ENCODE peak calls at places on chromosomes 16 and 17, in four cellular contexts. One of them, this sample, is unnamed.

GRCh38 chr16:76768948-76769347 is 422.0 kb upstream of the MON1B start:
- DNase-seq in HepG2: no peak
- DNase-seq in Panc1: no peak
- DNase-seq in K562: no peak
- DNase-seq in this sample: no peak

GRCh38 chr17:81888105-81888987 is 3.0 kb downstream of the ALYREF start:
- DNase-seq in Panc1: no peak
- DNase-seq in HepG2: no peak
- DNase-seq in K562: no peak
- DNase-seq in this sample: no peak

GRCh38 chr16:53022374-53022773 is 30.3 kb downstream of the CHD9NB start:
- DNase-seq in Panc1: peak
- DNase-seq in HepG2: peak
- DNase-seq in K562: peak
- DNase-seq in this sample: peak

GRCh38 chr17:77666480-77666879 is 292.0 kb upstream of the TNRC6C start:
- DNase-seq in K562: no peak
- DNase-seq in HepG2: no peak
- DNase-seq in Panc1: no peak
- DNase-seq in this sample: no peak

GRCh38 chr16:27687605-27688004 is 137.7 kb downstream of the KATNIP start:
- DNase-seq in HepG2: no peak
- DNase-seq in Panc1: no peak
- DNase-seq in K562: no peak
- DNase-seq in this sample: no peak

GRCh38 chr17:63774141-63774981 is at the start of gene DDX42:
- DNase-seq in K562: peak
- DNase-seq in HepG2: peak
- DNase-seq in Panc1: no peak
- DNase-seq in this sample: no peak

GRCh38 chr17:72039490-72039889 is 81.3 kb upstream of the SOX9 start:
- DNase-seq in Panc1: no peak
- DNase-seq in HepG2: no peak
- DNase-seq in K562: no peak
- DNase-seq in this sample: no peak

GRCh38 chr17:652310-652709 is 62.3 kb downstream of the VPS53 start:
- DNase-seq in HepG2: no peak
- DNase-seq in K562: no peak
- DNase-seq in Panc1: no peak
- DNase-seq in this sample: no peak

GRCh38 chr17:75661531-75661930 is 5.4 kb downstream of the RECQL5 start:
- DNase-seq in K562: no peak
- DNase-seq in Panc1: no peak
- DNase-seq in HepG2: no peak
- DNase-seq in this sample: no peak

GRCh38 chr17:30586818-30587595 is 109.8 kb downstream of the GOSR1 start:
- DNase-seq in K562: no peak
- DNase-seq in HepG2: peak
- DNase-seq in Panc1: no peak
- DNase-seq in this sample: no peak

GRCh38 chr16:12504312-12504711 is 299.4 kb downstream of the CPPED1 start:
- DNase-seq in HepG2: no peak
- DNase-seq in K562: no peak
- DNase-seq in Panc1: no peak
- DNase-seq in this sample: no peak

GRCh38 chr17:74936470-74936799 is 737 bp downstream of the OTOP3 start:
- DNase-seq in Panc1: no peak
- DNase-seq in HepG2: no peak
- DNase-seq in K562: no peak
- DNase-seq in this sample: no peak

GRCh38 chr16:591892-592517 is 2.1 kb downstream of the RAB40C start:
- DNase-seq in K562: no peak
- DNase-seq in HepG2: no peak
- DNase-seq in Panc1: no peak
- DNase-seq in this sample: no peak

GRCh38 chr16:12771341-12771798 is 32.3 kb downstream of the CPPED1 start:
- DNase-seq in Panc1: no peak
- DNase-seq in K562: no peak
- DNase-seq in HepG2: peak
- DNase-seq in this sample: no peak

GRCh38 chr17:40346768-40347154 is 17.8 kb downstream of the GJD3 start:
- DNase-seq in HepG2: no peak
- DNase-seq in K562: no peak
- DNase-seq in Panc1: no peak
- DNase-seq in this sample: no peak

GRCh38 chr16:84874983-84875382 is 55.2 kb downstream of the CRISPLD2 start:
- DNase-seq in K562: no peak
- DNase-seq in Panc1: no peak
- DNase-seq in HepG2: no peak
- DNase-seq in this sample: no peak

GRCh38 chr16:28923652-28924398 is 1.2 kb downstream of the RABEP2 start:
- DNase-seq in Panc1: no peak
- DNase-seq in HepG2: peak
- DNase-seq in K562: peak
- DNase-seq in this sample: no peak

GRCh38 chr17:1972429-1973160 is 52.5 kb downstream of the RTN4RL1 start:
- DNase-seq in HepG2: no peak
- DNase-seq in K562: no peak
- DNase-seq in Panc1: no peak
- DNase-seq in this sample: no peak

GRCh38 chr16:78543066-78543465 is 443.6 kb downstream of the WWOX start:
- DNase-seq in HepG2: no peak
- DNase-seq in Panc1: no peak
- DNase-seq in K562: no peak
- DNase-seq in this sample: no peak

GRCh38 chr16:24668481-24669001 is 60.9 kb upstream of the TNRC6A start:
- DNase-seq in HepG2: no peak
- DNase-seq in Panc1: no peak
- DNase-seq in K562: no peak
- DNase-seq in this sample: no peak

GRCh38 chr16:12120331-12120981 is 143.9 kb downstream of the SNX29 start:
- DNase-seq in HepG2: no peak
- DNase-seq in K562: no peak
- DNase-seq in Panc1: no peak
- DNase-seq in this sample: no peak

GRCh38 chr16:79605999-79606398 is 5.5 kb upstream of the MAF start:
- DNase-seq in HepG2: no peak
- DNase-seq in K562: no peak
- DNase-seq in Panc1: no peak
- DNase-seq in this sample: no peak

GRCh38 chr16:49335828-49336227 is 37.8 kb upstream of the C16orf78 start:
- DNase-seq in HepG2: no peak
- DNase-seq in K562: no peak
- DNase-seq in Panc1: no peak
- DNase-seq in this sample: no peak

GRCh38 chr16:74813109-74813641 is 38.6 kb upstream of the FA2H start:
- DNase-seq in HepG2: peak
- DNase-seq in Panc1: peak
- DNase-seq in K562: peak
- DNase-seq in this sample: peak

GRCh38 chr16:87312008-87312407 is 5.2 kb downstream of the C16orf95 start:
- DNase-seq in HepG2: no peak
- DNase-seq in K562: no peak
- DNase-seq in Panc1: no peak
- DNase-seq in this sample: no peak

GRCh38 chr16:30394603-30395154 is 541 bp upstream of the ZNF48 start:
- DNase-seq in HepG2: no peak
- DNase-seq in Panc1: no peak
- DNase-seq in K562: no peak
- DNase-seq in this sample: no peak

GRCh38 chr16:9797306-9797705 is 384.9 kb downstream of the GRIN2A start:
- DNase-seq in HepG2: peak
- DNase-seq in Panc1: peak
- DNase-seq in K562: no peak
- DNase-seq in this sample: no peak

GRCh38 chr16:61148930-61149329 is 887.3 kb downstream of the CDH8 start:
- DNase-seq in HepG2: peak
- DNase-seq in K562: no peak
- DNase-seq in Panc1: no peak
- DNase-seq in this sample: no peak

DNA sequence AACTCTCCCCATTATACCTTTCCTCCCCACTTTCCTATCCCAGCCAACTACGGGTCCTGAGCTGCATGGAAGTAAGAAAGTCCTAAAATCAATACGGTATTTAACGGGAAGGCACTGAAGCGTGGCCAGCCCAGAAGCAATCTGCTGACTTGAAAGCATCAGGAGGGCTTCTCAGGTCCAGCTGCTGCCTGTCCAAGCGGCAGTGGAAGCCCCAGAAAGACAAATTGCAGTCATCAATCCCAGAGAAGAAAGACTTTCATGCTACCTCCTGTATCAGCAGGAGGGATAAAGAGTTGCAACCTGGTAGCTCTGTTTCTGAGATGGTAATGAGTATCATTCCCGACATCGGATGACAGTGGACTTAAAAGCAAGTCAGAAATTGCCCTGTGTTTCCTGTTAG is 358.4 kb upstream of the CDH11 start:
- DNase-seq in HepG2: no peak
- DNase-seq in Panc1: no peak
- DNase-seq in K562: no peak
- DNase-seq in this sample: no peak
- H3K4me3 ChIP-seq in HepG2: no peak
- H3K4me3 ChIP-seq in Panc1: no peak
- H3K4me3 ChIP-seq in K562: no peak
- H3K4me3 ChIP-seq in this sample: no peak

GRCh38 chr17:33459078-33459940 is 166.2 kb upstream of the ASIC2 start:
- DNase-seq in HepG2: no peak
- DNase-seq in K562: peak
- DNase-seq in Panc1: no peak
- DNase-seq in this sample: no peak

GRCh38 chr17:33452797-33453196 is 159.7 kb upstream of the ASIC2 start:
- DNase-seq in Panc1: no peak
- DNase-seq in HepG2: no peak
- DNase-seq in K562: no peak
- DNase-seq in this sample: no peak

GRCh38 chr17:33461051-33461450 is 168.0 kb upstream of the ASIC2 start:
- DNase-seq in Panc1: no peak
- DNase-seq in K562: no peak
- DNase-seq in HepG2: no peak
- DNase-seq in this sample: no peak

GRCh38 chr17:33457477-33457876 is 164.4 kb upstream of the ASIC2 start:
- DNase-seq in HepG2: no peak
- DNase-seq in K562: no peak
- DNase-seq in Panc1: no peak
- DNase-seq in this sample: no peak
- TF ChIP-seq TCF7L2 in HepG2: no peak
- TF ChIP-seq TCF7L2 in K562: no peak
- TF ChIP-seq TCF7L2 in Panc1: no peak
- TF ChIP-seq TCF7L2 in this sample: no peak

DNA sequence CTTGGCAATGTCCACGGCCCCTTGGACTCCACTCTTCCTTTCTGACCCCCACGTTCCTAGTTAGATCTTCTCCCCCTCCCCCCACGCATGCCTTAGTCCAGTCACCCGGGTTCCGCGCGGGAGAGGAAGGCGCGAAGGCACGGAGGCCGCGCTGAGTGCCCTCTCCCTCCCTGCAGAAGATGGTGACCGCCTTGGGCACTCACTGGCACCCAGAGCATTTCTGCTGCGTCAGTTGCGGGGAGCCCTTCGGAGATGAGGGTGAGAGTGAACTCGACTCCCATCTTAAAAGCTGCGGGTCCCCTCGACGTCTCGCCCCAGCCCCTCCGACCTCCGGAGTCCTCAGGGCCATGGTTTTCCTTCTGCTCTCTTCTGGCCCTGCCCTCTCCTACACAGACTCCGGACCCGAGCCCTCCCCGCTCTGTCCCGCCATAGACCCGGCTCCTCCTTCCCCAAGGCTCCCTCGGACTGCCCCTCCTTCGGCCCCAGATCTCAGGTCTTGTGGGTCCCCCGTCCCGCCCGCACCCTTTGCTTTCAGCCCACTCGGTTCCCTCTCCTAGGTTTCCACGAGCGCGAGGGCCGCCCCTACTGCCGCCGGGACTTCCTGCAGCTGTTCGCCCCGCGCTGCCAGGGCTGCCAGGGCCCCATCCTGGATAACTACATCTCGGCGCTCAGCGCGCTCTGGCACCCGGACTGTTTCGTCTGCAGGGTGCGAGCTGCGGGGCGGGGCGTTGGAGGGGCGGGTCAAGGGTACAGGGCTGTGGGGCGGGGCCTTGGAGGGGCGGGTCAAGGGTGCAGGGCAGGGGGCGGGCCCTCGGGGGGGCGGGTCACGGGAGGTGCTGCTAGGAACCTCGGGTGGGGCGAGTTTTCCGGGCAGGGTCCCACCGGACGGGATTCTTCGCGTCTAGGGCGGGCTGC is 4.6 kb downstream of the TGFB1I1 start:
- DNase-seq in Panc1: no peak
- DNase-seq in HepG2: peak
- DNase-seq in K562: peak
- DNase-seq in this sample: no peak
- H3K4me3 ChIP-seq in Panc1: peak
- H3K4me3 ChIP-seq in HepG2: peak
- H3K4me3 ChIP-seq in K562: peak
- H3K4me3 ChIP-seq in this sample: peak

GRCh38 chr16:3305109-3306068 is at the start of the genes TIGD7 and ZNF75A:
- DNase-seq in HepG2: no peak
- DNase-seq in Panc1: peak
- DNase-seq in K562: peak
- DNase-seq in this sample: peak

GRCh38 chr16:3306078-3306477 is 781 bp downstream of the ZNF75A start:
- DNase-seq in Panc1: no peak
- DNase-seq in HepG2: no peak
- DNase-seq in K562: no peak
- DNase-seq in this sample: no peak

GRCh38 chr16:3304370-3304769 is 860 bp downstream of the TIGD7 start:
- DNase-seq in HepG2: no peak
- DNase-seq in K562: no peak
- DNase-seq in Panc1: no peak
- DNase-seq in this sample: no peak
- TF ChIP-seq TCF7L2 in HepG2: no peak
- TF ChIP-seq TCF7L2 in K562: no peak
- TF ChIP-seq TCF7L2 in Panc1: no peak
- TF ChIP-seq TCF7L2 in this sample: no peak

DNA sequence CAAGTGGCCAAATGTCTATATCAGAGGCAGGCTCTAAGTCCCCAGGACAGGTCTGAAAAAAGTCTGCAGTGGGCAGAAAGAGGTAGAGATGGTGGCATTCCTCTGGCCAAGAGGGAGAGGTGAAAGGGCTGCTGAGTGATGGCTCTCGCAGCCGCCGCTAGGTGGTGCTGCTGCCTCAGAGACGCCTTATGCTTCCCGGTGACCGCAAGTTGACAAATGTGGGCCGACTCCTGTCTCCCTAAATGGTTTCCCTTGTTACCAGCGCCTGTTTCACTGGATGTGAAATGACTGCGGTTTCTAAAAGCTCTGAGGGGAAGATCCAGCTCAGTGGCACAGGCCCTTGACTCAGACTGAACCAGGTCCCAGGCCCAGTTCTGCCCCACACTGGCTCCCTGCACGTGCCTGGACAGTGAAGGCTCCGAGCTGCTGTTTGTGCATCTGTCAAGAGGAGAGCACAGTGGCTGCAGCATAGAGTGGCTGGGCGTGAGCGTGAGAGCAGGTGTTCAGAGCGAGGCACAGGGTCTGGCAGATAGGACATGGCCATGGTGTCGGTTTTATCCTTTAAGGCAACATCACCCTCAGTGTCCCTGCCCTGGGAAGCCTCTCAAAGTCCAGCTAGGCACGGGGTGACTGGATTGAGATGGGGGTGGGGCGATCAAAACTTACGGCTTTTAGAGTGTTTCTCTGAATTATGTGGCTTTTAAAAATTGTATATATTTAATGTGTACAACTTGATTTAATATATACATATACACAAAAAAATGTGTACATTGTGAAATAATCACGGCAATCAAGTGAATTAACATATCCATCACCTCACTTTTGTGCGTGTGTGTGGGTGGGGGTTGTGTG is 19.9 kb downstream of the CLEC16A start:
- DNase-seq in Panc1: no peak
- DNase-seq in HepG2: peak
- DNase-seq in K562: peak
- DNase-seq in this sample: peak
- H3K4me3 ChIP-seq in Panc1: no peak
- H3K4me3 ChIP-seq in HepG2: no peak
- H3K4me3 ChIP-seq in K562: no peak
- H3K4me3 ChIP-seq in this sample: no peak